ENCODE peak calls at places on chromosomes 13 and 19, in six cellular contexts. A is stimulated activated CD8-positive, alpha-beta memory T cell treated with anti-CD3 and anti-CD28 coated beads, Interleukin-2, amount 100 ng/mL, for 1 hour; U is H9; E is upper lobe of left lung; V is right atrium auricular region; T is head of caudate nucleus. F is an unnamed sample.

GRCh38 chr13:112005925-112006324 is 61.0 kb upstream of the SOX1 start:
- DNase-seq in V (no peak), T (no peak), E (no peak), A (no peak), U (no peak), F (no peak)

GRCh38 chr13:33636955-33637670 is 180.8 kb upstream of the RFC3 start:
- DNase-seq in U (no peak), A (no peak), V (no peak), E (no peak), T (no peak), F (no peak)

GRCh38 chr13:44703371-44703770 is 127.2 kb upstream of the TSC22D1 start:
- DNase-seq in U (no peak), E (no peak), A (no peak), V (no peak), T (no peak), F (no peak)

GRCh38 chr19:32199501-32200040 is 145.8 kb upstream of the ZNF507 start:
- DNase-seq in U (no peak), T (no peak), A (no peak), V (no peak), E (no peak), F (no peak)

GRCh38 chr19:4754248-4754647 is 30.6 kb upstream of the DPP9 start:
- DNase-seq in E (no peak), U (no peak), A (no peak), T (no peak), V (no peak), F (peak)

GRCh38 chr19:46878613-46879375 is 18.0 kb downstream of the ARHGAP35 start:
- DNase-seq in V (no peak), A (no peak), T (no peak), E (no peak), U (no peak), F (no peak)

GRCh38 chr19:11722414-11722813 is 16.3 kb downstream of the ZNF823 start:
- DNase-seq in A (no peak), T (no peak), U (no peak), E (no peak), V (no peak), F (no peak)

GRCh38 chr19:40948580-40949299 is 42.3 kb upstream of the CYP2B6 start:
- DNase-seq in T (no peak), V (no peak), U (no peak), A (no peak), E (no peak), F (no peak)

GRCh38 chr19:584240-585001 is 5.3 kb upstream of the HCN2 start:
- DNase-seq in U (peak), E (no peak), T (peak), A (peak), V (no peak), F (peak)

GRCh38 chr19:7994114-7994513 is 11.3 kb downstream of the ELAVL1 start:
- DNase-seq in U (peak), A (no peak), T (no peak), E (no peak), V (no peak), F (peak)

GRCh38 chr19:35429698-35430097 is 18.4 kb upstream of the FFAR2 start:
- DNase-seq in U (no peak), A (no peak), V (no peak), T (no peak), E (no peak), F (no peak)

GRCh38 chr13:25844559-25845434 is 207.0 kb downstream of the SHISA2 start:
- DNase-seq in U (no peak), E (peak), T (no peak), V (no peak), A (no peak), F (no peak)

GRCh38 chr13:37168151-37168550 is 62.7 kb upstream of the CSNK1A1L start:
- DNase-seq in T (no peak), V (no peak), U (no peak), A (no peak), E (no peak), F (no peak)

GRCh38 chr19:46216612-46217011 is 12.9 kb upstream of the IGFL1 start:
- DNase-seq in U (no peak), A (no peak), T (no peak), V (no peak), E (no peak), F (no peak)

GRCh38 chr19:17803264-17803896 is 8.4 kb downstream of the B3GNT3 start:
- DNase-seq in U (no peak), T (no peak), A (no peak), E (peak), V (no peak), F (no peak)

GRCh38 chr13:34886987-34887386 is 55.1 kb upstream of the NBEA start:
- DNase-seq in T (no peak), E (no peak), V (no peak), A (no peak), U (no peak), F (no peak)

GRCh38 chr19:38274734-38275133 is 10.4 kb downstream of the SPINT2 start:
- DNase-seq in T (peak), E (peak), U (no peak), A (no peak), V (no peak), F (no peak)

GRCh38 chr13:30181856-30182651 is 125.3 kb downstream of the KATNAL1 start:
- DNase-seq in A (no peak), T (no peak), U (no peak), E (no peak), V (no peak), F (peak)

GRCh38 chr13:113152894-113153809 is 5.3 kb upstream of the PROZ start:
- DNase-seq in E (peak), V (peak), U (peak), A (no peak), T (no peak), F (peak)

GRCh38 chr19:16337809-16338469 is 13.3 kb downstream of the KLF2 start:
- DNase-seq in E (no peak), V (no peak), U (no peak), T (no peak), A (no peak), F (no peak)

GRCh38 chr19:46474211-46474610 is 2.8 kb upstream of the PNMA8A start:
- DNase-seq in V (no peak), U (no peak), E (no peak), T (no peak), A (no peak), F (no peak)

GRCh38 chr19:31102674-31103073 is 246.6 kb downstream of the TSHZ3 start:
- DNase-seq in U (no peak), A (no peak), E (no peak), T (no peak), V (no peak), F (no peak)

GRCh38 chr19:35206379-35206778 is 22.2 kb downstream of the FAM187B start:
- DNase-seq in E (no peak), U (no peak), A (no peak), T (no peak), V (no peak), F (no peak)

GRCh38 chr19:5947435-5947834 is 30.5 kb downstream of the RANBP3 start:
- DNase-seq in A (no peak), T (peak), U (no peak), E (peak), V (peak), F (no peak)

GRCh38 chr13:40074338-40074737 is 418.9 kb downstream of the COG6 start:
- DNase-seq in V (no peak), U (no peak), E (no peak), T (no peak), A (no peak), F (peak)

GRCh38 chr19:29106353-29106885 is 106.5 kb downstream of the UQCRFS1 start:
- DNase-seq in E (no peak), V (no peak), T (no peak), A (no peak), U (no peak), F (no peak)

GRCh38 chr13:106561551-106562170 is 6.3 kb downstream of the ARGLU1 start:
- DNase-seq in E (no peak), A (no peak), V (no peak), U (no peak), T (peak), F (peak)

GRCh38 chr19:3982701-3983541 is 2.3 kb downstream of the EEF2 start:
- DNase-seq in A (no peak), V (no peak), T (no peak), E (no peak), U (peak), F (peak)

GRCh38 chr13:37956536-37956935 is 87.0 kb upstream of the TRPC4 start:
- DNase-seq in T (no peak), A (no peak), U (no peak), E (no peak), V (no peak), F (no peak)

GRCh38 chr13:64529874-64530485 is 2700.2 kb downstream of the PCDH9 start:
- DNase-seq in A (no peak), V (no peak), T (no peak), E (no peak), U (peak), F (peak)